ENCODE peak calls at places on chromosomes 1 and 21, in four cellular contexts. C is H1, D is SK-N-SH, O is K562. I is an unnamed sample.

GRCh38 chr1:155466996-155467395 is 95.6 kb downstream of the ASH1L start:
- DNase-seq in D (no peak), C (no peak), O (no peak), I (no peak)

GRCh38 chr21:15841856-15842564 is 112.2 kb downstream of the USP25 start:
- DNase-seq in C (no peak), O (no peak), D (no peak), I (no peak)

GRCh38 chr1:66291047-66291864 is 242.7 kb upstream of the SGIP1 start:
- DNase-seq in C (no peak), D (no peak), O (no peak), I (no peak)

GRCh38 chr1:207750901-207751300 is 953 bp upstream of the CD46 start:
- DNase-seq in O (peak), D (no peak), C (no peak), I (no peak)

GRCh38 chr1:247111636-247112478 is 7.7 kb upstream of the ZNF669 start:
- DNase-seq in O (peak), C (peak), D (peak), I (peak)

GRCh38 chr1:229127301-229127700 is 143.6 kb upstream of the RAB4A start:
- DNase-seq in C (no peak), O (no peak), D (no peak), I (no peak)

GRCh38 chr21:44353200-44353970 is at the start of gene TRPM2:
- DNase-seq in C (no peak), D (no peak), O (no peak), I (no peak)

GRCh38 chr21:17793675-17794123 is 25.5 kb downstream of the C21orf91 start:
- DNase-seq in C (no peak), O (no peak), D (peak), I (no peak)

GRCh38 chr1:56686171-56686570 is 41.1 kb downstream of the PRKAA2 start:
- DNase-seq in C (no peak), O (no peak), D (no peak), I (no peak)

GRCh38 chr1:7628273-7628672 is 142.8 kb upstream of the VAMP3 start:
- DNase-seq in C (no peak), O (no peak), D (no peak), I (no peak)

GRCh38 chr1:240027059-240027462 is 64.6 kb upstream of the FMN2 start:
- DNase-seq in C (peak), O (peak), D (peak), I (peak)

GRCh38 chr1:232096751-232097150 is 470.2 kb downstream of the DISC1 start:
- DNase-seq in O (no peak), C (no peak), D (no peak), I (no peak)

GRCh38 chr1:248926401-248927182 is 20.6 kb downstream of the PGBD2 start:
- DNase-seq in D (no peak), O (peak), C (no peak), I (no peak)

GRCh38 chr21:46393941-46394818 is 64.5 kb upstream of the DIP2A start:
- DNase-seq in D (peak), C (no peak), O (no peak), I (no peak)

GRCh38 chr1:231606712-231607111 is 19.9 kb upstream of the DISC1 start:
- DNase-seq in O (no peak), C (no peak), D (no peak), I (no peak)

GRCh38 chr1:94731891-94732290 is 88.3 kb upstream of the SLC44A3 start:
- DNase-seq in C (peak), D (no peak), O (no peak), I (no peak)

GRCh38 chr21:15631342-15631741 is 98.4 kb upstream of the USP25 start:
- DNase-seq in C (no peak), O (no peak), D (no peak), I (no peak)

GRCh38 chr21:45102391-45102932 is 28.1 kb downstream of the ADARB1 start:
- DNase-seq in D (no peak), O (no peak), C (no peak), I (no peak)

GRCh38 chr1:202684716-202685115 is 25.5 kb downstream of the SYT2 start:
- DNase-seq in O (no peak), D (no peak), C (no peak), I (no peak)

GRCh38 chr21:33123396-33124120 is 53.6 kb downstream of the OLIG1 start:
- DNase-seq in D (no peak), C (no peak), O (no peak), I (no peak)

GRCh38 chr1:51666463-51666862 is 49.6 kb downstream of the OSBPL9 start:
- DNase-seq in C (no peak), O (no peak), D (no peak), I (no peak)

GRCh38 chr1:216726435-216726834 is 3.2 kb upstream of the ESRRG start:
- DNase-seq in C (no peak), D (no peak), O (no peak), I (no peak)

GRCh38 chr1:228903573-228904122 is 168.4 kb downstream of the RHOU start:
- DNase-seq in C (peak), D (no peak), O (no peak), I (no peak)

GRCh38 chr21:41759214-41759840 is 7.5 kb downstream of the RIPK4 start:
- DNase-seq in D (no peak), C (no peak), O (no peak), I (no peak)

GRCh38 chr1:211345719-211346118 is 19.1 kb downstream of the TRAF5 start:
- DNase-seq in C (no peak), O (no peak), D (no peak), I (peak)

GRCh38 chr1:85224734-85225623 is 24.2 kb upstream of the SYDE2 start:
- DNase-seq in C (peak), D (no peak), O (peak), I (peak)

GRCh38 chr1:1926346-1926811 is 7.3 kb upstream of the TMEM52 start:
- DNase-seq in D (peak), C (no peak), O (no peak), I (no peak)

GRCh38 chr1:182677393-182678098 is 6.8 kb downstream of the RGS8 start:
- DNase-seq in D (no peak), C (no peak), O (no peak), I (no peak)

GRCh38 chr1:106961671-106962070 is 94.8 kb upstream of the PRMT6 start:
- DNase-seq in O (no peak), C (no peak), D (no peak), I (no peak)

GRCh38 chr1:31159869-31160611 is 79.6 kb downstream of the NKAIN1 start:
- DNase-seq in O (peak), C (no peak), D (no peak), I (no peak)

GRCh38 chr1:13725714-13726175 is 25.8 kb downstream of the PRDM2 start:
- DNase-seq in D (peak), C (no peak), O (peak), I (peak)

DNA sequence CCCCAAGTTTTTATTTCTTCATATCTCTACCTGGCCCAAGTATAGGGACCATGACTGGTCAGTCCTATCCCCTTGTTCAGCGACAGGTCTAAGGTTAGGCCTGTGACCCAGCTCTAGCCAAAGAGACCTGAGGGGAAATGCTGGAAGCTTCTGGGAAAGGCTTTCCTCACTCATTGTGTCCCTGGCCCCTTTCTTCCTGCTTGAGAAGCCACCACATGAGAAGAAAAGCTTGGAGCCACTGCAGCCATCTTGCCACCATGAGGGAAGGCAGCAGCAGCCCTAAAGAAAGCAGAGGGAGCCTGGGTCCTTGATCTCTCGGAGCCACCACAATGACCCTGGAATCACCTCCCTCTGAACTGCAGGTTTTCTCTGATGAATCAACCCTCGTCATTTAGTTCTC is 43.4 kb downstream of the ATF3 start:
- DNase-seq in D (no peak), C (no peak), O (no peak), I (no peak)
- TF ChIP-seq TEAD4 in D (no peak), C (no peak), O (no peak), I (no peak)

DNA sequence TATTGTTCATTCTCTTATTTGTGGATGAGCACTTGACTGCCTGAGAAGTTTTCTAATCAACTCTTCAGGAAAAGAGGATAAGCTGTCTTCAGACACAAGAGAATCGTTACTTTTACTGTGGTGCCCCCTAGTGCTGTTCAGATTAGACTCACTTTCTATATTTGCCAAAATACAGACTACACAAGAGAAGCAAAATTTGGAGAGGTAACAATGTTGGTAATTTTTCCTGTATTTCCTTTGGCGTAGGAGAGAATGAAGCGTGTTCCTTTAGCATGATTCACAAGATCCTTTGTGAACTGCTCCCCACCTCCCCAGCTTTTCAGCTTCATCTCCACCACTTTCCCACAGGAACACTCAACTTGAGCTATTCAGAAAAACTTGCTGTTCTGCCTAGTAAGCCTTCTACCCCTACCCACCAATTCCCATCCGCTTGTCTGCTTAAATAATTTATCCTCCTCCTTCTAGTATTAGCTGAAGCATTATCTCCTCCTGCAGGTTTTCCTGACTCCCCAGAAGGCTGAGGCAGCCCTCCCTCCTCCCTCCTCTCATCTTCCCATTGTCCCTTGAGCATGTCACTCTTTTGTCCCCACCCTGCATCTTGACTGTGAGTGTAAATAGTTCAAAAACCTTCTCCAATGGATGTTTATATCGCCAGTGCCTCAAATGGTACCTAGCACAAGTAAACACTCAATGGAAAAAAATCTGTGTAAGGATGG is 4.5 kb downstream of the TNFSF4 start:
- DNase-seq in O (peak), D (peak), C (no peak), I (no peak)
- TF ChIP-seq TEAD4 in O (no peak), D (no peak), C (no peak), I (no peak)

GRCh38 chr1:173660306-173660705 is 9.3 kb downstream of the ANKRD45 start:
- DNase-seq in D (no peak), C (no peak), O (no peak), I (no peak)
- TF ChIP-seq TEAD4 in D (no peak), C (no peak), O (no peak), I (no peak)

DNA sequence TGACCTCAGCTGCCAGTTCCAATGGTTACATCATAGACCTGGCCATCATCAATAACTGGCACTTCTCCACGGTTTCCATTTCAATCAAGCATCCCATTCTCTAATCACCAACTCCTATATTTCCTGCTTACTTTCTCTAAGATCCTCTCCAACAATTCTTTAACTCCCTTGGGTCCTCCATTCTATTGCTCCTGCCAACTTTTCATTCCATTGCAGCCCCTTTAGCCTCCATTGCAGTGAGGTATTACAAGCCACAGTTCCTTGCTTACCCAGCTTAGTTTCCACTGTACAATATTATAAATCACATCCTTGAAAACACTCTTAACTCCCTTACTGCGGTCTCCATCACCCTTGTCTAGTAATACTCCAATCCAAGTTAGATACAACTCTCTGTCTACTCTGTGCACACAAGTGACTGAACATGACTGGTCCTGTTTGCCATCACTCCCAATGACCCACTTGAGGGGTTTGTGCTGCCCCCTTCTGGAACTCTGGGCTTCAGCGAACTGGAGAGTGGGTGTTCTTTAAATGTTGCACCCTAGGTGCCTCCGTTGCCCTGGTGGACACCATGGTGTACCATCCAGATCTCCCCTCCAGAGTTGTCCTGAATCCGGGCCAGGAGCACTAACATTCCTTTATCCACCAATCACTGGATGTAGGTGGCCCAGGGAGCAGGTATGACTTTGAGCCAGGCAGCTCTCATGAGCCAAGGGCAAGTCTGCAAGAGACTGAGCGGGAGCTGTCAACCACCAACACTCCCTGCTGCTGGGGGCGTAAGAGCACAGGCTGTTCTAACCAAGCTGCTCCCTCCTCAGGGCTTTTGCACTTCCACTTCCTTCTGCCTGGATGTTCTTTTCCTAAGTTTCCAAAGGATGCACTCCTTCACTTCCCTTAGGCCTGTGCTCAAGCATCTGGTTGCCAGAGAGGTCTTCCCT is 3.7 kb upstream of the FNDC7 start:
- DNase-seq in O (peak), C (peak), D (no peak), I (peak)
- TF ChIP-seq TEAD4 in O (no peak), C (no peak), D (no peak), I (no peak)

GRCh38 chr1:109717729-109718128 is 5.7 kb downstream of the GSTM5 start:
- DNase-seq in C (no peak), D (no peak), O (no peak), I (no peak)
- TF ChIP-seq TEAD4 in C (no peak), D (no peak), O (no peak), I (no peak)

GRCh38 chr1:168159251-168159650 is 19.5 kb upstream of the TIPRL start:
- DNase-seq in O (no peak), C (no peak), D (no peak), I (no peak)
- TF ChIP-seq TEAD4 in O (no peak), C (no peak), D (no peak), I (no peak)